ENCODE peak calls at places on chromosomes 1 and 21, in nine cellular contexts. O, E, Y, B, Z, D, J, I and X are unnamed samples. For H3K27me3, the result is how much of the 10 kb centered on the place peaks cover.

GRCh38 chr1:17437260-17438175 is 2.0 kb downstream of the RCC2 start:
- DNase-seq in B (peak), I (peak), D (peak), O (peak), E (peak), Z (peak), J (peak), Y (peak), X (no peak)

GRCh38 chr1:119361611-119362010 is 7.0 kb upstream of the HAO2 start:
- DNase-seq in E (no peak), Y (no peak), D (no peak), J (no peak), I (no peak), B (no peak), O (no peak), Z (no peak), X (no peak)

GRCh38 chr1:202689493-202690342 is 20.5 kb downstream of the SYT2 start:
- DNase-seq in J (no peak), I (no peak), B (no peak), E (no peak), Z (no peak), D (no peak), O (no peak), Y (no peak), X (no peak)

GRCh38 chr1:196535727-196536126 is 72.5 kb downstream of the KCNT2 start:
- DNase-seq in D (no peak), E (no peak), I (peak), O (no peak), Y (no peak), J (no peak), B (no peak), Z (peak), X (no peak)

GRCh38 chr1:197744979-197745378 is 30.3 kb downstream of the DENND1B start:
- DNase-seq in Z (no peak), E (no peak), Y (no peak), O (no peak), B (no peak), J (no peak), D (no peak), I (no peak), X (no peak)

GRCh38 chr1:50783286-50783685 is 176.8 kb downstream of the FAF1 start:
- DNase-seq in E (no peak), Z (no peak), B (no peak), D (no peak), J (no peak), Y (no peak), I (no peak), O (no peak), X (no peak)

GRCh38 chr1:198678901-198679329 is 40.1 kb downstream of the PTPRC start:
- DNase-seq in O (no peak), D (peak), J (no peak), I (no peak), Y (no peak), Z (no peak), B (no peak), E (no peak), X (no peak)

GRCh38 chr1:202235003-202235660 is 41.5 kb downstream of the LGR6 start:
- DNase-seq in Y (no peak), D (no peak), E (no peak), J (no peak), I (no peak), Z (no peak), B (no peak), O (no peak), X (no peak)

GRCh38 chr1:53271446-53272090 is 33.2 kb upstream of the MAGOH start:
- DNase-seq in E (no peak), O (no peak), D (no peak), I (no peak), B (no peak), Z (no peak), Y (no peak), J (no peak), X (no peak)

GRCh38 chr1:3923378-3924185 is 23.5 kb upstream of the C1orf174 start:
- DNase-seq in Z (no peak), Y (no peak), E (no peak), J (no peak), D (no peak), B (no peak), O (peak), I (no peak), X (no peak)

GRCh38 chr1:44616991-44617702 is 57.1 kb downstream of the TMEM53 start:
- DNase-seq in Y (no peak), J (no peak), E (peak), Z (no peak), O (no peak), B (no peak), D (peak), I (no peak), X (no peak)

GRCh38 chr1:201023517-201023902 is at the start of gene KIF21B:
- DNase-seq in B (peak), Z (peak), E (peak), D (peak), Y (peak), O (peak), I (peak), J (peak), X (no peak)

GRCh38 chr1:11526071-11526895 is 47.3 kb downstream of the DISP3 start:
- DNase-seq in J (no peak), D (no peak), I (no peak), Y (no peak), E (no peak), B (no peak), Z (no peak), O (no peak), X (no peak)

GRCh38 chr1:47563206-47563605 is 125.4 kb downstream of the FOXD2 start:
- DNase-seq in Z (no peak), D (no peak), B (no peak), O (no peak), J (no peak), Y (no peak), I (no peak), E (no peak), X (no peak)

GRCh38 chr1:87084247-87084836 is 169.9 kb downstream of the HS2ST1 start:
- DNase-seq in D (no peak), O (no peak), I (no peak), J (no peak), E (no peak), Z (peak), B (no peak), Y (no peak), X (no peak)

GRCh38 chr1:183456826-183457225 is 15.5 kb upstream of the SMG7 start:
- DNase-seq in Y (no peak), Z (no peak), B (no peak), E (no peak), I (no peak), D (no peak), J (no peak), O (no peak), X (no peak)

GRCh38 chr1:169128565-169128964 is 22.1 kb downstream of the ATP1B1 start:
- DNase-seq in E (no peak), Y (no peak), D (no peak), Z (no peak), O (no peak), J (no peak), B (no peak), I (no peak), X (no peak)

GRCh38 chr21:30268608-30269197 is 14.0 kb downstream of the KRTAP24-1 start:
- DNase-seq in Z (peak), E (no peak), O (no peak), B (no peak), I (peak), J (no peak), D (no peak), Y (peak), X (no peak)

GRCh38 chr21:38793926-38794713 is 11.6 kb upstream of the ETS2 start:
- DNase-seq in I (no peak), O (no peak), Y (no peak), B (no peak), J (peak), Z (no peak), E (no peak), D (no peak), X (no peak)

GRCh38 chr1:52238474-52238873 is 96.6 kb downstream of the ZFYVE9 start:
- DNase-seq in I (no peak), Z (no peak), Y (no peak), J (no peak), D (no peak), O (no peak), B (no peak), E (no peak), X (peak)

GRCh38 chr1:31444725-31445448 is 31.9 kb downstream of the SERINC2 start:
- DNase-seq in J (peak), E (peak), I (no peak), D (peak), B (no peak), O (no peak), Z (no peak), Y (peak), X (no peak)

GRCh38 chr21:40707271-40707670 is 139.7 kb downstream of the DSCAM start:
- DNase-seq in J (no peak), I (no peak), Y (no peak), B (no peak), D (no peak), E (no peak), Z (no peak), O (no peak), X (no peak)

GRCh38 chr1:237590381-237590780 is 300.3 kb downstream of the ZP4 start:
- DNase-seq in D (no peak), Z (no peak), O (no peak), I (no peak), E (no peak), J (no peak), Y (no peak), B (no peak), X (no peak)

GRCh38 chr1:248231117-248231516 is at the start of gene OR2M4:
- DNase-seq in Y (no peak), I (no peak), Z (no peak), O (no peak), J (no peak), B (no peak), E (no peak), D (no peak), X (no peak)

GRCh38 chr1:156500847-156501686 is 492 bp upstream of the MEF2D start:
- DNase-seq in E (peak), I (peak), Y (peak), D (peak), J (peak), O (peak), Z (peak), B (peak), X (no peak)

GRCh38 chr1:67956096-67956495 is 94.3 kb downstream of the DIRAS3 start:
- DNase-seq in I (no peak), D (no peak), B (no peak), Y (no peak), Z (no peak), E (no peak), J (no peak), O (no peak), X (no peak)

GRCh38 chr21:37153935-37154350 is 80.9 kb downstream of the TTC3 start:
- DNase-seq in I (no peak), J (peak), Z (no peak), B (peak), Y (peak), E (peak), O (no peak), D (peak), X (no peak)

GRCh38 chr1:29527314-29528004 is 291.1 kb downstream of the PTPRU start:
- DNase-seq in J (no peak), D (no peak), I (no peak), E (no peak), O (no peak), Y (no peak), Z (no peak), B (no peak), X (no peak)

GRCh38 chr1:200191993-200192392 is 164.5 kb downstream of the NR5A2 start:
- DNase-seq in E (no peak), B (no peak), I (no peak), D (no peak), O (no peak), Z (no peak), J (no peak), Y (no peak), X (no peak)

GRCh38 chr1:167630568-167631385 is 745 bp downstream of the RCSD1 start:
- DNase-seq in E (peak), Z (peak), D (peak), Y (no peak), B (no peak), I (no peak), O (no peak), J (no peak), X (no peak)

GRCh38 chr1:51847294-51847920 is 31.1 kb downstream of the NRDC start:
- DNase-seq in O (no peak), Z (no peak), Y (no peak), I (no peak), D (no peak), B (no peak), J (no peak), E (no peak), X (no peak)

GRCh38 chr1:150887018-150887417 is at the start of gene CTXND2:
- DNase-seq in O (no peak), B (no peak), Y (no peak), E (no peak), I (no peak), D (no peak), J (no peak), Z (no peak), X (no peak)

GRCh38 chr1:67888707-67889106 is 55.4 kb upstream of the GNG12 start:
- DNase-seq in I (no peak), E (no peak), J (no peak), Z (no peak), O (no peak), Y (no peak), D (no peak), B (no peak), X (no peak)

GRCh38 chr1:56436338-56436695 is 143.0 kb downstream of the PLPP3 start:
- DNase-seq in D (no peak), E (no peak), Z (no peak), B (no peak), J (no peak), I (no peak), O (no peak), Y (no peak), X (no peak)

GRCh38 chr21:31607791-31608190 is 51.7 kb upstream of the SOD1 start:
- DNase-seq in J (no peak), I (no peak), B (no peak), O (no peak), D (no peak), E (no peak), Y (no peak), Z (no peak), X (no peak)

GRCh38 chr1:93919780-93920179 is 10.6 kb upstream of the GCLM start:
- DNase-seq in E (no peak), D (no peak), Z (no peak), Y (no peak), O (no peak), I (no peak), J (no peak), B (no peak), X (no peak)

GRCh38 chr1:193111641-193112090 is 6.5 kb upstream of the GLRX2 start:
- DNase-seq in D (peak), Y (no peak), I (no peak), E (peak), Z (peak), B (no peak), J (peak), O (peak), X (peak)

DNA sequence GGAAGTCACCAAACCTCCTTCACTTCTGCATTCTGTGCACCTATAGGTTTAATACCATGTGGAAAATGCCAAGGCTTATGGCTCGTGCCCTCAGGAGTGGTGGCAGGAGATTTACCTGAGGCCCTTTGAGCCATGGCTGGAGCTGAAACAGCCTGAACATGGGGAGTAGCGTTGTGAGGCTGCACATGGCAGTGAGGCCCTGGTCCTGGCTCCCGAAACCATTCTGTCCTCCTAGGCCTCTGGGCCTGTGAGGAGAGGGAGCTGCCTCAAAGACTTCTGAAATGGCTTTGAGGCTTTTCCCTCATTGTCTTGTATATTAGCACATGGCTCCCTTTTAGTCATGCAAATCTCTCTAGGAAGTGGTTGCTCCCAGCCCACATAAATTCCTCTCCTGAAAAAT is 20.6 kb downstream of the PTGFR start:
- DNase-seq in O (no peak), E (no peak), J (no peak), I (no peak), D (no peak), Y (no peak), B (no peak), Z (no peak), X (no peak)
- H3K4me3 ChIP-seq in O (no peak), E (no peak), J (no peak), I (no peak), D (no peak), Y (no peak), B (no peak), Z (no peak), X (no peak)

DNA sequence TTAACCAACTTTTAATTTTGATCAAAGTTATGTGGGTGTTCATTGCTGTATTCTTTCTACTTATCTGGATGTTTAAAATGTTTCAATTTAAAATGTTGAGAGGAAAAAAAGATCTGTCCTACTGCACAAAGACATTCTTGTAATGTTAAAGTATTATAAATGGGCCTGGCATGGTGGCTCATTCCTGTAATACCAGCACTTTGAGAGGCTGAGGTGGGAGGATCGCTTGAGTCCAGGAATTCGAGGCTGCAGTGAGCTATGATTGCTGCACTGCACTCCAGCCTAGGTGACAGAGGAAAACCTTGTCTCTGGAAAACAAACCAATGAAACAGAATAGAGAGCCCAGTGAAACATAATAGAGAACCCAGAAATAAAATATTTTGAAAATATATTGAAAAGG is 65.5 kb upstream of the LRRC8B start:
- DNase-seq in Y (no peak), E (no peak), I (no peak), B (no peak), D (no peak), J (no peak), O (no peak), Z (no peak), X (no peak)
- H3K27me3 ChIP-seq in Y (under half), E (under half), I (under half), B (under half), D (under half), J (under half), O (under half), Z (under half), X (under half)

DNA sequence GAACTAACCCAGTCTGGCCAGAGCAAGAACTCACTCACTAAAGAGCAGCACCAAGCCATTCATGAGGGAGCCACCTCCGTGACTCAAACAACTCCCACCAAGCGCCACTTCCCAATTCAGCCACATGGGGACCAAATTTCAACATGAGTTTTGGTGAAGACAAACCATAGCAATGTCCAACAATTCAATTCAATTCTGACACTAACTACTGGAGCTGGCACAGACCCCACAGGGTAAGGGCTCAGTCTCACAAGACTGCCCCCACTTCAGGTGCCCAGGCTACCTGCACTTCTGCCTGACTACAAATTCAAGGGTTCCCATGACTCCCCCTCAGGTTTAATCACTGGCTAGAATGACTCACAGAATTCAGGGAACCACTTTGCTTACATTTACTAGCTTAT is 48.8 kb upstream of the RAP1A start:
- DNase-seq in J (peak), I (peak), O (no peak), D (peak), E (peak), B (no peak), Z (no peak), Y (no peak), X (no peak)
- TF ChIP-seq CTCF in J (no peak), I (peak), O (peak), D (peak), E (no peak), B (peak), Z (peak), Y (peak), X (peak)

GRCh38 chr1:9068971-9069323 is 488 bp downstream of the SLC2A5 start:
- DNase-seq in E (no peak), J (no peak), O (no peak), Y (no peak), D (no peak), I (no peak), B (no peak), Z (no peak), X (no peak)
- H3K4me3 ChIP-seq in E (no peak), J (no peak), O (peak), Y (no peak), D (peak), I (no peak), B (no peak), Z (no peak), X (no peak)

DNA sequence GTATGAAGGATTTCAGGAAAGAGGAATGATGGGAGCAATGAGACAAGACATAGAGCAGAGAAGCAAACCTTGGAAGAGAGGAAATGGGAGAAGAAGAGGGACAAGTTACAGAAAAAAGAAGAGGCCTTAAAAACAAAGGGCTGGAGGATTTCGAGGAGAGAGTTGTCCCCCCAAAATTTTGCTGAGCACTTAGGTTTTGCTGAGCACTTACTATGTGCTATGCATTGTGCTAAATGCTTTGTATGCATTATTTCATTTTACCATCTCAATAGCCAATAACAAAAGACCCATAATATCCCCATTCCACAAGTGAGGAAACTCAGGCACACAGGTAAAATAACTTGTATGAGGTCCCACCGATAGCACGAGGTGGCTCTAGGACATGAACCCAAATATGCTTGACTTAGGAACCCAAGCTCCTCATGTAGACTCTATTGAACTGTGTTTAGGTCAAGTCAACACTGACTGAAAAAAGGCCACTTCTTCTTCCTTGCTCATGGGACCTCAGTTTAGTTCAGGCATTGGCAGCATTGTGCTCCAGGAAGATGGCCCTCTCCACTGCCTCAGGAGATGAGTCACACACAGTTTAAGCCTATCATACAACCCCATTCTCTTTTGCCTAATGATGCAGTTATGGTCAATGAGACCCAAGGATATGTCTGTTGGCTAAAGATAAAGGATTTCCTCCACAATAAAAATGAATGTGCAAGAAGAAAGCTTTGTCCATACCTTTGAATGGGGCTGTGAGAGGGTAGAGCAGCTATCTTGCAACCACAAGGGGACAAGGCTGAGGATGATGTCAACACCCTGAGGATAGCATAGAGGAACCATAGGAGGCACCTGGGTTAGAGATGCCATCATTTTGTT is 2.7 kb upstream of the TRIM63 start:
- DNase-seq in I (no peak), E (no peak), B (no peak), Z (no peak), Y (no peak), J (no peak), O (no peak), D (no peak), X (no peak)
- H3K27me3 ChIP-seq in I (under half), E (under half), B (under half), Z (under half), Y (under half), J (under half), O (under half), D (under half), X (under half)

DNA sequence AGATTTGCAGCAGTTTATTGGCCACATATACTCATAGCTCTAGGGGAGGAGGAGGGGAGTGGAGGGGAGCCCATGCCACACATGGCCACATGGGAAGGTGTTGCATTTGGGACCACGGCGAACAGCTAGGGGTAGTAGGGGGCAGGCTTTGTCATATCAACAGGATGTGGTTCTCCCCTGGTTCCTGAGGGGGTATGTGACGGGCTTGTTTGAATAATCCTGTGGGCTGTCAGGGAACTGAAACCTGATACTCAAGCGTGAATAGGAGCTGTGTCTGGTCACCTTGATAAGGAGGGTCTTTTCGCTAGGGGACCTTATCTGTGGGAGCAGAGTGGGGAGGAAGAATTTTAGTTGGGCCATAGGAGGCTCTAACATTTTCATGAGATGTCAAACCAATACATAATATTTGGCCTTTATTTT is 264.7 kb downstream of the CTH start:
- DNase-seq in B (no peak), E (no peak), O (no peak), I (no peak), Z (no peak), J (no peak), D (no peak), Y (no peak), X (no peak)
- TF ChIP-seq CTCF in B (no peak), E (no peak), O (no peak), I (no peak), Z (no peak), J (no peak), D (no peak), Y (no peak), X (no peak)